ENCODE peak calls at places on chromosomes 12 and 14, in ten cellular contexts. One of them, this sample, is unnamed.

GRCh38 chr12:105841880-105842279 is 296.9 kb downstream of the NUAK1 start:
- DNase-seq in IMR-90: no peak
- DNase-seq in uterus: no peak
- DNase-seq in esophagus squamous epithelium: no peak
- DNase-seq in ovary: no peak
- DNase-seq in heart left ventricle: no peak
- DNase-seq in adrenal gland: no peak
- DNase-seq in stomach: no peak
- DNase-seq in A549: no peak
- DNase-seq in body of pancreas: no peak
- DNase-seq in this sample: no peak

GRCh38 chr14:73633517-73634332 is 11.1 kb upstream of the DNAL1 start:
- DNase-seq in IMR-90: peak; percentile 69
- DNase-seq in heart left ventricle: peak; percentile 78
- DNase-seq in A549: peak; percentile 62
- DNase-seq in ovary: peak; percentile 57
- DNase-seq in stomach: peak; percentile 59
- DNase-seq in esophagus squamous epithelium: no peak
- DNase-seq in body of pancreas: peak; percentile 60
- DNase-seq in uterus: peak; percentile 64
- DNase-seq in adrenal gland: peak; percentile 72
- DNase-seq in this sample: peak; percentile 47

GRCh38 chr12:8446642-8447547 is 8.9 kb upstream of the CLEC6A start:
- DNase-seq in IMR-90: no peak
- DNase-seq in adrenal gland: no peak
- DNase-seq in heart left ventricle: no peak
- DNase-seq in ovary: no peak
- DNase-seq in esophagus squamous epithelium: no peak
- DNase-seq in uterus: no peak
- DNase-seq in body of pancreas: no peak
- DNase-seq in stomach: no peak
- DNase-seq in A549: no peak
- DNase-seq in this sample: no peak

GRCh38 chr12:22121224-22121623 is 75.2 kb downstream of the CMAS start:
- DNase-seq in stomach: no peak
- DNase-seq in heart left ventricle: no peak
- DNase-seq in ovary: no peak
- DNase-seq in adrenal gland: no peak
- DNase-seq in uterus: no peak
- DNase-seq in body of pancreas: no peak
- DNase-seq in A549: no peak
- DNase-seq in esophagus squamous epithelium: no peak
- DNase-seq in IMR-90: no peak
- DNase-seq in this sample: no peak

GRCh38 chr14:37622231-37622923 is 26.9 kb downstream of the TTC6 start:
- DNase-seq in body of pancreas: no peak
- DNase-seq in adrenal gland: no peak
- DNase-seq in stomach: no peak
- DNase-seq in IMR-90: no peak
- DNase-seq in A549: no peak
- DNase-seq in uterus: no peak
- DNase-seq in ovary: no peak
- DNase-seq in esophagus squamous epithelium: no peak
- DNase-seq in heart left ventricle: no peak
- DNase-seq in this sample: no peak

GRCh38 chr12:103272949-103273348 is 222.8 kb downstream of the C12orf42 start:
- DNase-seq in ovary: no peak
- DNase-seq in uterus: no peak
- DNase-seq in adrenal gland: no peak
- DNase-seq in IMR-90: no peak
- DNase-seq in stomach: no peak
- DNase-seq in A549: no peak
- DNase-seq in heart left ventricle: no peak
- DNase-seq in esophagus squamous epithelium: no peak
- DNase-seq in body of pancreas: no peak
- DNase-seq in this sample: no peak

GRCh38 chr14:55851301-55851700 is 266.9 kb upstream of the PELI2 start:
- DNase-seq in uterus: no peak
- DNase-seq in stomach: no peak
- DNase-seq in body of pancreas: no peak
- DNase-seq in esophagus squamous epithelium: no peak
- DNase-seq in A549: no peak
- DNase-seq in ovary: no peak
- DNase-seq in heart left ventricle: no peak
- DNase-seq in adrenal gland: peak; percentile 17
- DNase-seq in IMR-90: no peak
- DNase-seq in this sample: no peak

GRCh38 chr12:13124661-13125505 is 21.4 kb upstream of the GSG1 start:
- DNase-seq in uterus: no peak
- DNase-seq in adrenal gland: no peak
- DNase-seq in esophagus squamous epithelium: no peak
- DNase-seq in ovary: no peak
- DNase-seq in heart left ventricle: no peak
- DNase-seq in body of pancreas: no peak
- DNase-seq in A549: no peak
- DNase-seq in IMR-90: peak; percentile 68
- DNase-seq in stomach: no peak
- DNase-seq in this sample: no peak

GRCh38 chr12:92695577-92695976 is 7.2 kb upstream of the PLEKHG7 start:
- DNase-seq in adrenal gland: no peak
- DNase-seq in body of pancreas: no peak
- DNase-seq in uterus: no peak
- DNase-seq in stomach: no peak
- DNase-seq in IMR-90: no peak
- DNase-seq in heart left ventricle: no peak
- DNase-seq in esophagus squamous epithelium: no peak
- DNase-seq in A549: no peak
- DNase-seq in ovary: no peak
- DNase-seq in this sample: no peak

GRCh38 chr14:101962503-101962874 is 1.9 kb upstream of the DYNC1H1 start:
- DNase-seq in uterus: peak; percentile 47
- DNase-seq in stomach: peak; percentile 74
- DNase-seq in IMR-90: peak; percentile 93
- DNase-seq in adrenal gland: peak; percentile 77
- DNase-seq in body of pancreas: peak; percentile 92
- DNase-seq in heart left ventricle: peak; percentile 87
- DNase-seq in A549: peak; percentile 88
- DNase-seq in ovary: peak; percentile 58
- DNase-seq in esophagus squamous epithelium: no peak
- DNase-seq in this sample: peak; percentile 88

GRCh38 chr12:49864817-49865090 is 21.8 kb upstream of the BCDIN3D start:
- DNase-seq in heart left ventricle: no peak
- DNase-seq in adrenal gland: no peak
- DNase-seq in esophagus squamous epithelium: no peak
- DNase-seq in body of pancreas: no peak
- DNase-seq in IMR-90: no peak
- DNase-seq in A549: no peak
- DNase-seq in ovary: no peak
- DNase-seq in uterus: no peak
- DNase-seq in stomach: no peak
- DNase-seq in this sample: no peak

GRCh38 chr12:67578976-67579661 is 69.4 kb upstream of the DYRK2 start:
- DNase-seq in ovary: no peak
- DNase-seq in body of pancreas: no peak
- DNase-seq in A549: no peak
- DNase-seq in IMR-90: no peak
- DNase-seq in uterus: no peak
- DNase-seq in adrenal gland: no peak
- DNase-seq in stomach: no peak
- DNase-seq in esophagus squamous epithelium: no peak
- DNase-seq in heart left ventricle: no peak
- DNase-seq in this sample: no peak

GRCh38 chr14:37615582-37616289 is 20.3 kb downstream of the TTC6 start:
- DNase-seq in heart left ventricle: no peak
- DNase-seq in A549: no peak
- DNase-seq in stomach: no peak
- DNase-seq in esophagus squamous epithelium: no peak
- DNase-seq in uterus: no peak
- DNase-seq in adrenal gland: no peak
- DNase-seq in ovary: no peak
- DNase-seq in IMR-90: no peak
- DNase-seq in body of pancreas: no peak
- DNase-seq in this sample: no peak

GRCh38 chr14:71439247-71439646 is 493.0 kb upstream of the RGS6 start:
- DNase-seq in adrenal gland: no peak
- DNase-seq in body of pancreas: no peak
- DNase-seq in esophagus squamous epithelium: no peak
- DNase-seq in ovary: no peak
- DNase-seq in A549: no peak
- DNase-seq in heart left ventricle: no peak
- DNase-seq in stomach: no peak
- DNase-seq in uterus: no peak
- DNase-seq in IMR-90: peak; percentile 27
- DNase-seq in this sample: no peak

GRCh38 chr12:88726806-88727722 is 146.8 kb upstream of the KITLG start:
- DNase-seq in stomach: no peak
- DNase-seq in IMR-90: peak; percentile 83
- DNase-seq in uterus: no peak
- DNase-seq in esophagus squamous epithelium: no peak
- DNase-seq in heart left ventricle: no peak
- DNase-seq in adrenal gland: no peak
- DNase-seq in ovary: no peak
- DNase-seq in A549: no peak
- DNase-seq in body of pancreas: no peak
- DNase-seq in this sample: no peak

GRCh38 chr12:114682920-114683708 is 861 bp downstream of the TBX3 start:
- DNase-seq in esophagus squamous epithelium: no peak
- DNase-seq in adrenal gland: peak; percentile 55
- DNase-seq in heart left ventricle: no peak
- DNase-seq in A549: peak; percentile 49
- DNase-seq in body of pancreas: no peak
- DNase-seq in stomach: peak; percentile 46
- DNase-seq in IMR-90: no peak
- DNase-seq in ovary: peak; percentile 55
- DNase-seq in uterus: no peak
- DNase-seq in this sample: no peak

GRCh38 chr14:93733646-93734045 is 54.6 kb downstream of the PRIMA1 start:
- DNase-seq in stomach: no peak
- DNase-seq in adrenal gland: no peak
- DNase-seq in esophagus squamous epithelium: no peak
- DNase-seq in IMR-90: no peak
- DNase-seq in heart left ventricle: no peak
- DNase-seq in body of pancreas: no peak
- DNase-seq in uterus: peak; percentile 66
- DNase-seq in ovary: no peak
- DNase-seq in A549: no peak
- DNase-seq in this sample: no peak

GRCh38 chr14:67620217-67620789 is 583 bp downstream of the ARG2 start:
- DNase-seq in uterus: peak; percentile 19
- DNase-seq in heart left ventricle: no peak
- DNase-seq in body of pancreas: peak; percentile 37
- DNase-seq in ovary: peak; percentile 42
- DNase-seq in adrenal gland: peak; percentile 38
- DNase-seq in stomach: peak; percentile 26
- DNase-seq in IMR-90: peak; percentile 7
- DNase-seq in A549: peak; percentile 21
- DNase-seq in esophagus squamous epithelium: no peak
- DNase-seq in this sample: no peak

GRCh38 chr12:132308311-132309161 is 20.9 kb downstream of the GALNT9 start:
- DNase-seq in A549: no peak
- DNase-seq in IMR-90: no peak
- DNase-seq in ovary: no peak
- DNase-seq in heart left ventricle: peak; percentile 58
- DNase-seq in uterus: no peak
- DNase-seq in body of pancreas: no peak
- DNase-seq in esophagus squamous epithelium: no peak
- DNase-seq in stomach: no peak
- DNase-seq in adrenal gland: no peak
- DNase-seq in this sample: no peak
- TF ChIP-seq POLR2A in A549: no peak
- TF ChIP-seq POLR2A in IMR-90: no peak
- TF ChIP-seq POLR2A in ovary: no peak
- TF ChIP-seq POLR2A in heart left ventricle: no peak
- TF ChIP-seq POLR2A in uterus: no peak
- TF ChIP-seq POLR2A in body of pancreas: no peak
- TF ChIP-seq POLR2A in esophagus squamous epithelium: no peak
- TF ChIP-seq POLR2A in stomach: no peak
- TF ChIP-seq POLR2A in adrenal gland: no peak
- TF ChIP-seq POLR2A in this sample: no peak

GRCh38 chr12:78088391-78088832 is 257.7 kb downstream of the NAV3 start:
- DNase-seq in esophagus squamous epithelium: no peak
- DNase-seq in body of pancreas: no peak
- DNase-seq in stomach: no peak
- DNase-seq in adrenal gland: no peak
- DNase-seq in ovary: no peak
- DNase-seq in A549: peak; percentile 1
- DNase-seq in heart left ventricle: no peak
- DNase-seq in uterus: no peak
- DNase-seq in IMR-90: peak; percentile 20
- DNase-seq in this sample: no peak
- H3K4me3 ChIP-seq in esophagus squamous epithelium: peak overlapping the region; percentile 8
- H3K4me3 ChIP-seq in body of pancreas: no peak overlapping the region
- H3K4me3 ChIP-seq in stomach: no peak overlapping the region
- H3K4me3 ChIP-seq in adrenal gland: peak overlapping the region; percentile 3
- H3K4me3 ChIP-seq in ovary: peak overlapping the region; percentile 30
- H3K4me3 ChIP-seq in A549: peak overlapping the region; percentile 24
- H3K4me3 ChIP-seq in heart left ventricle: peak overlapping the region; percentile 36
- H3K4me3 ChIP-seq in uterus: peak overlapping the region; percentile 20
- H3K4me3 ChIP-seq in IMR-90: peak overlapping the region; percentile 20
- H3K4me3 ChIP-seq in this sample: no peak overlapping the region

DNA sequence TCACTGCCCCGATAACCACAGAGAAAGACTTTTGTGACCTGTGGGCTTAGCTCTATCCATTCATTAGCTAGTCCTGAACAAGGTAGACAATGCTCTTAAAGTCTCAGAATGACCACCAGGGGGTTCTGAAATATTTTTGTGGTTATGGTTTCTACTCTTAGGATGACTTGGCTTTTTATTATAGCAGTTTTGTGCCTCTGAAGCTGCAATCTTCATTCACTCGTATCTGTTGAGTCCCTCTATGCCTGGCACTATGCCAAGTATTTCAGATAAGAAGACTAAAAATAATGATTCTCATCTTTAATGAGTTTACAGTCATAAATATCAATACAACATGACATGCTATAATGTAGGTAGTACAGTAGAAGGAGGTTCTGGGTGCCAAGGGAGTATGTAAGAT is 130.8 kb upstream of the TRHDE start:
- DNase-seq in heart left ventricle: no peak
- DNase-seq in esophagus squamous epithelium: no peak
- DNase-seq in adrenal gland: no peak
- DNase-seq in uterus: no peak
- DNase-seq in IMR-90: peak; percentile 28
- DNase-seq in ovary: no peak
- DNase-seq in A549: no peak
- DNase-seq in stomach: no peak
- DNase-seq in body of pancreas: no peak
- DNase-seq in this sample: no peak
- TF ChIP-seq CTCF in heart left ventricle: no peak
- TF ChIP-seq CTCF in esophagus squamous epithelium: no peak
- TF ChIP-seq CTCF in adrenal gland: no peak
- TF ChIP-seq CTCF in uterus: no peak
- TF ChIP-seq CTCF in IMR-90: peak; percentile 18
- TF ChIP-seq CTCF in ovary: no peak
- TF ChIP-seq CTCF in A549: no peak
- TF ChIP-seq CTCF in stomach: no peak
- TF ChIP-seq CTCF in body of pancreas: no peak
- TF ChIP-seq CTCF in this sample: no peak

GRCh38 chr14:22886500-22887259 is 3.7 kb downstream of the REM2 start:
- DNase-seq in uterus: peak; percentile 80
- DNase-seq in stomach: peak; percentile 85
- DNase-seq in adrenal gland: peak; percentile 70
- DNase-seq in heart left ventricle: peak; percentile 81
- DNase-seq in ovary: peak; percentile 81
- DNase-seq in IMR-90: peak; percentile 13
- DNase-seq in body of pancreas: peak; percentile 83
- DNase-seq in A549: peak; percentile 66
- DNase-seq in esophagus squamous epithelium: no peak
- DNase-seq in this sample: peak; percentile 35
- TF ChIP-seq POLR2A in uterus: no peak
- TF ChIP-seq POLR2A in stomach: no peak
- TF ChIP-seq POLR2A in adrenal gland: peak; percentile 24
- TF ChIP-seq POLR2A in heart left ventricle: no peak
- TF ChIP-seq POLR2A in ovary: peak; percentile 30
- TF ChIP-seq POLR2A in IMR-90: no peak
- TF ChIP-seq POLR2A in body of pancreas: peak; percentile 74
- TF ChIP-seq POLR2A in A549: peak; percentile 65
- TF ChIP-seq POLR2A in esophagus squamous epithelium: no peak
- TF ChIP-seq POLR2A in this sample: no peak

This sample was measured in lower leg skin.